ENCODE peak calls at places on chromosomes 2 and 18, in ten cellular contexts. C is NCI-H774; R is activated CD4-positive, alpha-beta T cell treated with anti-CD3 and anti-CD28 coated beads, Interleukin-2, amount 50 U/mL, for 4 hours; Q is activated naive CD4-positive, alpha-beta T cell; A is brain microvascular endothelial cell; X is LoVo; W is GF-D8; B is AML-193; U is CD4-positive, CD25-positive, alpha-beta regulatory T cell; O is stimulated activated CD4-positive, alpha-beta T cell treated with anti-CD3 and anti-CD28 coated beads, TNF-alpha, amount 100 ng/mL, for 4 hours. P is an unnamed sample.
A peak's percentile ranks its signal among the peaks of the same experiment; 100 is the strongest.

GRCh38 chr2:12469053-12469625 is 247.6 kb upstream of the TRIB2 start:
- DNase-seq in C (no peak), R (no peak), Q (no peak), A (no peak), X (no peak), W (no peak), B (no peak), U (no peak), O (no peak), P (no peak)

GRCh38 chr18:8943900-8944870 is 158.3 kb upstream of the NDUFV2 start:
- DNase-seq in C (no peak), R (no peak), Q (no peak), A (peak; percentile 82), X (peak; percentile 9), W (no peak), B (no peak), U (no peak), O (no peak), P (no peak)

GRCh38 chr2:28172114-28172898 is 220.4 kb upstream of the FOSL2 start:
- DNase-seq in C (no peak), R (no peak), Q (no peak), A (peak; percentile 63), X (peak; percentile 44), W (no peak), B (no peak), U (no peak), O (no peak), P (no peak)

GRCh38 chr18:59691046-59691395 is 6.2 kb downstream of the CCBE1 start:
- DNase-seq in C (no peak), R (no peak), Q (no peak), A (peak; percentile 82), X (no peak), W (no peak), B (no peak), U (no peak), O (no peak), P (no peak)

GRCh38 chr2:239298126-239298804 is 102.6 kb downstream of the HDAC4 start:
- DNase-seq in C (no peak), R (peak; percentile 73), Q (peak; percentile 58), A (no peak), X (no peak), W (no peak), B (no peak), U (peak; percentile 52), O (peak; percentile 52), P (peak; percentile 86)

GRCh38 chr2:233953106-233953801 is 36.1 kb downstream of the TRPM8 start:
- DNase-seq in C (peak; percentile 84), R (no peak), Q (no peak), A (no peak), X (no peak), W (no peak), B (no peak), U (no peak), O (no peak), P (no peak)

GRCh38 chr18:62425465-62426190 is 97.2 kb upstream of the ZCCHC2 start:
- DNase-seq in C (peak; percentile 85), R (peak; percentile 33), Q (peak; percentile 8), A (peak; percentile 92), X (peak; percentile 90), W (peak; percentile 81), B (peak; percentile 88), U (peak; percentile 24), O (peak; percentile 28), P (peak; percentile 48)

GRCh38 chr2:207202645-207203044 is 36.9 kb upstream of the KLF7 start:
- DNase-seq in C (no peak), R (no peak), Q (no peak), A (peak; percentile 46), X (peak; percentile 30), W (no peak), B (peak; percentile 2), U (no peak), O (no peak), P (no peak)

GRCh38 chr18:12990977-12991838 is at the start of gene CEP192:
- DNase-seq in C (peak; percentile 95), R (peak; percentile 96), Q (peak; percentile 94), A (peak; percentile 98), X (peak; percentile 99), W (peak; percentile 100), B (peak; percentile 97), U (peak; percentile 95), O (peak; percentile 94), P (peak; percentile 98)

GRCh38 chr2:229330952-229331351 is 59.9 kb upstream of the PID1 start:
- DNase-seq in C (no peak), R (no peak), Q (no peak), A (no peak), X (no peak), W (peak; percentile 65), B (peak; percentile 93), U (no peak), O (no peak), P (no peak)

GRCh38 chr2:59301466-59302402 is 1060.6 kb upstream of the FANCL start:
- DNase-seq in C (no peak), R (no peak), Q (no peak), A (peak; percentile 57), X (peak; percentile 59), W (peak; percentile 37), B (peak; percentile 44), U (no peak), O (no peak), P (no peak)

GRCh38 chr2:161988589-161988988 is 85.4 kb downstream of the DPP4 start:
- DNase-seq in C (no peak), R (no peak), Q (no peak), A (no peak), X (no peak), W (no peak), B (no peak), U (no peak), O (no peak), P (no peak)

GRCh38 chr2:223041527-223042109 is 10.4 kb upstream of the KCNE4 start:
- DNase-seq in C (no peak), R (no peak), Q (no peak), A (peak; percentile 98), X (peak; percentile 80), W (no peak), B (no peak), U (no peak), O (no peak), P (no peak)

GRCh38 chr2:126889071-126889470 is 9.6 kb upstream of the TEX51 start:
- DNase-seq in C (no peak), R (no peak), Q (no peak), A (no peak), X (no peak), W (no peak), B (no peak), U (no peak), O (no peak), P (no peak)

GRCh38 chr18:41761329-41762028 is 193.6 kb upstream of the PIK3C3 start:
- DNase-seq in C (no peak), R (no peak), Q (no peak), A (peak; percentile 72), X (no peak), W (no peak), B (peak; percentile 27), U (no peak), O (no peak), P (no peak)

GRCh38 chr2:45093181-45093580 is 83.9 kb upstream of the SIX2 start:
- DNase-seq in C (no peak), R (no peak), Q (no peak), A (no peak), X (no peak), W (no peak), B (no peak), U (no peak), O (no peak), P (no peak)

GRCh38 chr2:10519067-10519740 is 71.1 kb upstream of the ODC1 start:
- DNase-seq in C (no peak), R (no peak), Q (no peak), A (no peak), X (no peak), W (no peak), B (no peak), U (no peak), O (no peak), P (no peak)

GRCh38 chr2:5464657-5465056 is 227.5 kb upstream of the SOX11 start:
- DNase-seq in C (no peak), R (no peak), Q (no peak), A (no peak), X (no peak), W (no peak), B (no peak), U (no peak), O (no peak), P (no peak)

GRCh38 chr2:11344342-11344955 is at the start of gene ROCK2:
- DNase-seq in C (peak; percentile 84), R (peak; percentile 51), Q (peak; percentile 52), A (peak; percentile 78), X (peak; percentile 81), W (peak; percentile 63), B (peak; percentile 73), U (peak; percentile 56), O (peak; percentile 29), P (peak; percentile 56)

GRCh38 chr18:9653390-9653789 is 39.0 kb upstream of the PPP4R1 start:
- DNase-seq in C (peak; percentile 57), R (no peak), Q (no peak), A (peak; percentile 15), X (no peak), W (no peak), B (no peak), U (no peak), O (no peak), P (no peak)